ENCODE peak calls at places on chromosomes 16 and 17, in nine cellular contexts. One of them, this sample, is unnamed.
A peak's percentile ranks its signal among the peaks of the same experiment; 100 is the strongest.

GRCh38 chr16:56354016-56354415 is 71.3 kb downstream of the AMFR start:
- DNase-seq in fibroblast of the aortic adventitia: no peak
- DNase-seq in fibroblast of lung: no peak
- DNase-seq in iPS-NIHi11: no peak
- DNase-seq in substantia nigra: no peak
- DNase-seq in stimulated activated CD8-positive, alpha-beta memory T cell treated with anti-CD3 and anti-CD28 coated beads, Interleukin-4, amount 100 ng/mL, for 24 hours: no peak
- DNase-seq in hepatic stellate cell: no peak
- DNase-seq in MM.1S: no peak
- DNase-seq in left lung: no peak
- DNase-seq in this sample: no peak

GRCh38 chr17:80347536-80347935 is 67.4 kb upstream of the ENDOV start:
- DNase-seq in hepatic stellate cell: no peak
- DNase-seq in fibroblast of the aortic adventitia: no peak
- DNase-seq in left lung: no peak
- DNase-seq in substantia nigra: no peak
- DNase-seq in iPS-NIHi11: no peak
- DNase-seq in MM.1S: no peak
- DNase-seq in stimulated activated CD8-positive, alpha-beta memory T cell treated with anti-CD3 and anti-CD28 coated beads, Interleukin-4, amount 100 ng/mL, for 24 hours: no peak
- DNase-seq in fibroblast of lung: no peak
- DNase-seq in this sample: no peak

GRCh38 chr17:59508999-59509398 is 56.4 kb upstream of the DHX40 start:
- DNase-seq in hepatic stellate cell: no peak
- DNase-seq in fibroblast of the aortic adventitia: no peak
- DNase-seq in left lung: no peak
- DNase-seq in substantia nigra: no peak
- DNase-seq in iPS-NIHi11: no peak
- DNase-seq in stimulated activated CD8-positive, alpha-beta memory T cell treated with anti-CD3 and anti-CD28 coated beads, Interleukin-4, amount 100 ng/mL, for 24 hours: no peak
- DNase-seq in fibroblast of lung: no peak
- DNase-seq in MM.1S: no peak
- DNase-seq in this sample: peak; percentile 81

GRCh38 chr17:60952747-60953146 is 275.1 kb downstream of the BCAS3 start:
- DNase-seq in MM.1S: no peak
- DNase-seq in substantia nigra: no peak
- DNase-seq in left lung: no peak
- DNase-seq in stimulated activated CD8-positive, alpha-beta memory T cell treated with anti-CD3 and anti-CD28 coated beads, Interleukin-4, amount 100 ng/mL, for 24 hours: no peak
- DNase-seq in fibroblast of lung: no peak
- DNase-seq in iPS-NIHi11: no peak
- DNase-seq in hepatic stellate cell: no peak
- DNase-seq in fibroblast of the aortic adventitia: no peak
- DNase-seq in this sample: no peak

GRCh38 chr16:83956336-83957289 is 3.6 kb downstream of the OSGIN1 start:
- DNase-seq in hepatic stellate cell: peak; percentile 82
- DNase-seq in stimulated activated CD8-positive, alpha-beta memory T cell treated with anti-CD3 and anti-CD28 coated beads, Interleukin-4, amount 100 ng/mL, for 24 hours: peak; percentile 67
- DNase-seq in fibroblast of lung: peak; percentile 57
- DNase-seq in iPS-NIHi11: peak; percentile 88
- DNase-seq in left lung: peak; percentile 95
- DNase-seq in substantia nigra: peak; percentile 72
- DNase-seq in MM.1S: peak; percentile 54
- DNase-seq in fibroblast of the aortic adventitia: peak; percentile 70
- DNase-seq in this sample: peak; percentile 97

GRCh38 chr17:17154556-17154955 is 51.6 kb downstream of the PLD6 start:
- DNase-seq in fibroblast of the aortic adventitia: no peak
- DNase-seq in substantia nigra: no peak
- DNase-seq in fibroblast of lung: no peak
- DNase-seq in stimulated activated CD8-positive, alpha-beta memory T cell treated with anti-CD3 and anti-CD28 coated beads, Interleukin-4, amount 100 ng/mL, for 24 hours: no peak
- DNase-seq in iPS-NIHi11: no peak
- DNase-seq in hepatic stellate cell: no peak
- DNase-seq in left lung: peak; percentile 26
- DNase-seq in MM.1S: no peak
- DNase-seq in this sample: no peak

GRCh38 chr17:15398736-15399331 is 57.4 kb upstream of the TEKT3 start:
- DNase-seq in fibroblast of lung: peak; percentile 69
- DNase-seq in hepatic stellate cell: peak; percentile 68
- DNase-seq in MM.1S: no peak
- DNase-seq in iPS-NIHi11: no peak
- DNase-seq in left lung: no peak
- DNase-seq in stimulated activated CD8-positive, alpha-beta memory T cell treated with anti-CD3 and anti-CD28 coated beads, Interleukin-4, amount 100 ng/mL, for 24 hours: no peak
- DNase-seq in substantia nigra: peak; percentile 63
- DNase-seq in fibroblast of the aortic adventitia: peak; percentile 22
- DNase-seq in this sample: peak; percentile 36

GRCh38 chr17:64343833-64344637 is 46.6 kb downstream of the PECAM1 start:
- DNase-seq in MM.1S: peak; percentile 38
- DNase-seq in hepatic stellate cell: peak; percentile 37
- DNase-seq in fibroblast of lung: peak; percentile 93
- DNase-seq in substantia nigra: no peak
- DNase-seq in stimulated activated CD8-positive, alpha-beta memory T cell treated with anti-CD3 and anti-CD28 coated beads, Interleukin-4, amount 100 ng/mL, for 24 hours: no peak
- DNase-seq in fibroblast of the aortic adventitia: peak; percentile 76
- DNase-seq in left lung: peak; percentile 88
- DNase-seq in iPS-NIHi11: peak; percentile 42
- DNase-seq in this sample: peak; percentile 63

GRCh38 chr16:82748026-82748425 is 121.3 kb downstream of the CDH13 start:
- DNase-seq in fibroblast of lung: peak; percentile 88
- DNase-seq in iPS-NIHi11: no peak
- DNase-seq in hepatic stellate cell: peak; percentile 50
- DNase-seq in left lung: no peak
- DNase-seq in substantia nigra: no peak
- DNase-seq in MM.1S: no peak
- DNase-seq in stimulated activated CD8-positive, alpha-beta memory T cell treated with anti-CD3 and anti-CD28 coated beads, Interleukin-4, amount 100 ng/mL, for 24 hours: no peak
- DNase-seq in fibroblast of the aortic adventitia: peak; percentile 92
- DNase-seq in this sample: no peak

GRCh38 chr16:57536306-57537193 is at the start of gene CCDC102A:
- DNase-seq in fibroblast of the aortic adventitia: no peak
- DNase-seq in stimulated activated CD8-positive, alpha-beta memory T cell treated with anti-CD3 and anti-CD28 coated beads, Interleukin-4, amount 100 ng/mL, for 24 hours: no peak
- DNase-seq in substantia nigra: no peak
- DNase-seq in hepatic stellate cell: peak; percentile 60
- DNase-seq in fibroblast of lung: peak; percentile 54
- DNase-seq in left lung: no peak
- DNase-seq in iPS-NIHi11: peak; percentile 75
- DNase-seq in MM.1S: peak; percentile 20
- DNase-seq in this sample: peak; percentile 79

GRCh38 chr17:81200695-81201580 is 21.8 kb downstream of the CEP131 start:
- DNase-seq in fibroblast of lung: peak; percentile 61
- DNase-seq in stimulated activated CD8-positive, alpha-beta memory T cell treated with anti-CD3 and anti-CD28 coated beads, Interleukin-4, amount 100 ng/mL, for 24 hours: no peak
- DNase-seq in fibroblast of the aortic adventitia: peak; percentile 85
- DNase-seq in iPS-NIHi11: peak; percentile 79
- DNase-seq in MM.1S: peak; percentile 31
- DNase-seq in left lung: no peak
- DNase-seq in substantia nigra: peak; percentile 71
- DNase-seq in hepatic stellate cell: peak; percentile 87
- DNase-seq in this sample: peak; percentile 81

GRCh38 chr17:41800601-41801373 is 11.0 kb downstream of the P3H4 start:
- DNase-seq in MM.1S: peak; percentile 82
- DNase-seq in fibroblast of lung: peak; percentile 79
- DNase-seq in hepatic stellate cell: no peak
- DNase-seq in fibroblast of the aortic adventitia: peak; percentile 59
- DNase-seq in iPS-NIHi11: peak; percentile 77
- DNase-seq in left lung: peak; percentile 85
- DNase-seq in stimulated activated CD8-positive, alpha-beta memory T cell treated with anti-CD3 and anti-CD28 coated beads, Interleukin-4, amount 100 ng/mL, for 24 hours: no peak
- DNase-seq in substantia nigra: no peak
- DNase-seq in this sample: peak; percentile 98

GRCh38 chr16:457732-458400 is 32.4 kb downstream of the RAB11FIP3 start:
- DNase-seq in hepatic stellate cell: no peak
- DNase-seq in substantia nigra: peak; percentile 71
- DNase-seq in fibroblast of the aortic adventitia: no peak
- DNase-seq in iPS-NIHi11: no peak
- DNase-seq in fibroblast of lung: no peak
- DNase-seq in stimulated activated CD8-positive, alpha-beta memory T cell treated with anti-CD3 and anti-CD28 coated beads, Interleukin-4, amount 100 ng/mL, for 24 hours: no peak
- DNase-seq in MM.1S: no peak
- DNase-seq in left lung: no peak
- DNase-seq in this sample: peak; percentile 69

GRCh38 chr16:73262931-73263330 is 215.0 kb upstream of the ZFHX3 start:
- DNase-seq in substantia nigra: no peak
- DNase-seq in fibroblast of the aortic adventitia: no peak
- DNase-seq in fibroblast of lung: no peak
- DNase-seq in iPS-NIHi11: no peak
- DNase-seq in stimulated activated CD8-positive, alpha-beta memory T cell treated with anti-CD3 and anti-CD28 coated beads, Interleukin-4, amount 100 ng/mL, for 24 hours: no peak
- DNase-seq in MM.1S: no peak
- DNase-seq in hepatic stellate cell: no peak
- DNase-seq in left lung: no peak
- DNase-seq in this sample: no peak

GRCh38 chr17:45382226-45382625 is 50.4 kb downstream of the ARHGAP27 start:
- DNase-seq in fibroblast of lung: peak; percentile 11
- DNase-seq in iPS-NIHi11: no peak
- DNase-seq in substantia nigra: no peak
- DNase-seq in left lung: no peak
- DNase-seq in stimulated activated CD8-positive, alpha-beta memory T cell treated with anti-CD3 and anti-CD28 coated beads, Interleukin-4, amount 100 ng/mL, for 24 hours: no peak
- DNase-seq in fibroblast of the aortic adventitia: peak; percentile 47
- DNase-seq in hepatic stellate cell: no peak
- DNase-seq in MM.1S: no peak
- DNase-seq in this sample: no peak

GRCh38 chr17:7263071-7263800 is 958 bp upstream of the CLDN7 start:
- DNase-seq in substantia nigra: no peak
- DNase-seq in iPS-NIHi11: peak; percentile 80
- DNase-seq in MM.1S: no peak
- DNase-seq in hepatic stellate cell: no peak
- DNase-seq in fibroblast of the aortic adventitia: no peak
- DNase-seq in left lung: no peak
- DNase-seq in stimulated activated CD8-positive, alpha-beta memory T cell treated with anti-CD3 and anti-CD28 coated beads, Interleukin-4, amount 100 ng/mL, for 24 hours: no peak
- DNase-seq in fibroblast of lung: no peak
- DNase-seq in this sample: peak; percentile 98

GRCh38 chr17:40358323-40359038 is 6.1 kb downstream of the GJD3 start:
- DNase-seq in fibroblast of the aortic adventitia: peak; percentile 89
- DNase-seq in fibroblast of lung: peak; percentile 67
- DNase-seq in iPS-NIHi11: peak; percentile 92
- DNase-seq in left lung: peak; percentile 97
- DNase-seq in substantia nigra: peak; percentile 84
- DNase-seq in stimulated activated CD8-positive, alpha-beta memory T cell treated with anti-CD3 and anti-CD28 coated beads, Interleukin-4, amount 100 ng/mL, for 24 hours: peak; percentile 84
- DNase-seq in hepatic stellate cell: peak; percentile 96
- DNase-seq in MM.1S: peak; percentile 80
- DNase-seq in this sample: peak; percentile 98

GRCh38 chr16:57892041-57892440 is 78.9 kb downstream of the CNGB1 start:
- DNase-seq in fibroblast of lung: peak; percentile 100
- DNase-seq in fibroblast of the aortic adventitia: peak; percentile 74
- DNase-seq in substantia nigra: no peak
- DNase-seq in iPS-NIHi11: no peak
- DNase-seq in MM.1S: no peak
- DNase-seq in hepatic stellate cell: no peak
- DNase-seq in left lung: no peak
- DNase-seq in stimulated activated CD8-positive, alpha-beta memory T cell treated with anti-CD3 and anti-CD28 coated beads, Interleukin-4, amount 100 ng/mL, for 24 hours: no peak
- DNase-seq in this sample: no peak

GRCh38 chr16:5006348-5007193 is 27.2 kb downstream of the NAGPA start:
- DNase-seq in fibroblast of the aortic adventitia: no peak
- DNase-seq in left lung: peak; percentile 55
- DNase-seq in stimulated activated CD8-positive, alpha-beta memory T cell treated with anti-CD3 and anti-CD28 coated beads, Interleukin-4, amount 100 ng/mL, for 24 hours: no peak
- DNase-seq in iPS-NIHi11: no peak
- DNase-seq in fibroblast of lung: no peak
- DNase-seq in hepatic stellate cell: no peak
- DNase-seq in MM.1S: no peak
- DNase-seq in substantia nigra: no peak
- DNase-seq in this sample: no peak

GRCh38 chr17:59496178-59496577 is 69.2 kb upstream of the DHX40 start:
- DNase-seq in left lung: no peak
- DNase-seq in substantia nigra: no peak
- DNase-seq in MM.1S: no peak
- DNase-seq in stimulated activated CD8-positive, alpha-beta memory T cell treated with anti-CD3 and anti-CD28 coated beads, Interleukin-4, amount 100 ng/mL, for 24 hours: no peak
- DNase-seq in fibroblast of the aortic adventitia: no peak
- DNase-seq in iPS-NIHi11: no peak
- DNase-seq in fibroblast of lung: no peak
- DNase-seq in hepatic stellate cell: no peak
- DNase-seq in this sample: no peak

GRCh38 chr16:30605148-30605547 is 5.0 kb downstream of the ZNF689 start:
- DNase-seq in iPS-NIHi11: no peak
- DNase-seq in MM.1S: no peak
- DNase-seq in stimulated activated CD8-positive, alpha-beta memory T cell treated with anti-CD3 and anti-CD28 coated beads, Interleukin-4, amount 100 ng/mL, for 24 hours: no peak
- DNase-seq in fibroblast of the aortic adventitia: no peak
- DNase-seq in substantia nigra: no peak
- DNase-seq in hepatic stellate cell: no peak
- DNase-seq in left lung: peak; percentile 86
- DNase-seq in fibroblast of lung: no peak
- DNase-seq in this sample: no peak

GRCh38 chr17:78808106-78808635 is 26.1 kb upstream of the CYTH1 start:
- DNase-seq in MM.1S: no peak
- DNase-seq in substantia nigra: no peak
- DNase-seq in fibroblast of the aortic adventitia: peak; percentile 50
- DNase-seq in fibroblast of lung: no peak
- DNase-seq in hepatic stellate cell: no peak
- DNase-seq in stimulated activated CD8-positive, alpha-beta memory T cell treated with anti-CD3 and anti-CD28 coated beads, Interleukin-4, amount 100 ng/mL, for 24 hours: no peak
- DNase-seq in iPS-NIHi11: no peak
- DNase-seq in left lung: no peak
- DNase-seq in this sample: no peak

GRCh38 chr17:27079660-27080059 is 214.3 kb upstream of the WSB1 start:
- DNase-seq in fibroblast of lung: no peak
- DNase-seq in fibroblast of the aortic adventitia: no peak
- DNase-seq in hepatic stellate cell: no peak
- DNase-seq in MM.1S: no peak
- DNase-seq in iPS-NIHi11: no peak
- DNase-seq in substantia nigra: no peak
- DNase-seq in stimulated activated CD8-positive, alpha-beta memory T cell treated with anti-CD3 and anti-CD28 coated beads, Interleukin-4, amount 100 ng/mL, for 24 hours: no peak
- DNase-seq in left lung: no peak
- DNase-seq in this sample: no peak

GRCh38 chr17:82023447-82024241 is 539 bp downstream of the LRRC45 start:
- DNase-seq in MM.1S: peak; percentile 35
- DNase-seq in iPS-NIHi11: peak; percentile 45
- DNase-seq in fibroblast of the aortic adventitia: no peak
- DNase-seq in hepatic stellate cell: peak; percentile 58
- DNase-seq in stimulated activated CD8-positive, alpha-beta memory T cell treated with anti-CD3 and anti-CD28 coated beads, Interleukin-4, amount 100 ng/mL, for 24 hours: no peak
- DNase-seq in fibroblast of lung: peak; percentile 16
- DNase-seq in left lung: no peak
- DNase-seq in substantia nigra: no peak
- DNase-seq in this sample: peak; percentile 80

GRCh38 chr17:17237026-17237799 is at the start of gene FLCN:
- DNase-seq in fibroblast of the aortic adventitia: peak; percentile 94
- DNase-seq in fibroblast of lung: peak; percentile 85
- DNase-seq in iPS-NIHi11: peak; percentile 87
- DNase-seq in substantia nigra: peak; percentile 89
- DNase-seq in hepatic stellate cell: peak; percentile 91
- DNase-seq in left lung: peak; percentile 98
- DNase-seq in MM.1S: peak; percentile 83
- DNase-seq in stimulated activated CD8-positive, alpha-beta memory T cell treated with anti-CD3 and anti-CD28 coated beads, Interleukin-4, amount 100 ng/mL, for 24 hours: peak; percentile 88
- DNase-seq in this sample: peak; percentile 92

GRCh38 chr17:79795795-79796569 is 895 bp downstream of the CBX8 start:
- DNase-seq in fibroblast of lung: no peak
- DNase-seq in fibroblast of the aortic adventitia: peak; percentile 19
- DNase-seq in stimulated activated CD8-positive, alpha-beta memory T cell treated with anti-CD3 and anti-CD28 coated beads, Interleukin-4, amount 100 ng/mL, for 24 hours: no peak
- DNase-seq in hepatic stellate cell: no peak
- DNase-seq in iPS-NIHi11: no peak
- DNase-seq in left lung: peak; percentile 2
- DNase-seq in substantia nigra: no peak
- DNase-seq in MM.1S: no peak
- DNase-seq in this sample: peak; percentile 66

GRCh38 chr17:40004072-40004471 is 11.2 kb upstream of the CSF3 start:
- DNase-seq in fibroblast of lung: no peak
- DNase-seq in left lung: peak; percentile 31
- DNase-seq in hepatic stellate cell: no peak
- DNase-seq in fibroblast of the aortic adventitia: no peak
- DNase-seq in iPS-NIHi11: no peak
- DNase-seq in stimulated activated CD8-positive, alpha-beta memory T cell treated with anti-CD3 and anti-CD28 coated beads, Interleukin-4, amount 100 ng/mL, for 24 hours: no peak
- DNase-seq in substantia nigra: no peak
- DNase-seq in MM.1S: no peak
- DNase-seq in this sample: no peak

GRCh38 chr16:20673882-20674683 is 23.4 kb downstream of the ACSM1 start:
- DNase-seq in stimulated activated CD8-positive, alpha-beta memory T cell treated with anti-CD3 and anti-CD28 coated beads, Interleukin-4, amount 100 ng/mL, for 24 hours: no peak
- DNase-seq in MM.1S: no peak
- DNase-seq in left lung: no peak
- DNase-seq in substantia nigra: no peak
- DNase-seq in hepatic stellate cell: no peak
- DNase-seq in iPS-NIHi11: no peak
- DNase-seq in fibroblast of lung: no peak
- DNase-seq in fibroblast of the aortic adventitia: no peak
- DNase-seq in this sample: no peak

GRCh38 chr16:74909665-74910064 is 75.3 kb downstream of the WDR59 start:
- DNase-seq in fibroblast of the aortic adventitia: no peak
- DNase-seq in substantia nigra: no peak
- DNase-seq in iPS-NIHi11: no peak
- DNase-seq in hepatic stellate cell: no peak
- DNase-seq in fibroblast of lung: no peak
- DNase-seq in MM.1S: no peak
- DNase-seq in stimulated activated CD8-positive, alpha-beta memory T cell treated with anti-CD3 and anti-CD28 coated beads, Interleukin-4, amount 100 ng/mL, for 24 hours: no peak
- DNase-seq in left lung: no peak
- DNase-seq in this sample: no peak

GRCh38 chr17:40331743-40332641 is 23.0 kb downstream of the RARA start:
- DNase-seq in fibroblast of the aortic adventitia: peak; percentile 93
- DNase-seq in MM.1S: no peak
- DNase-seq in substantia nigra: peak; percentile 79
- DNase-seq in stimulated activated CD8-positive, alpha-beta memory T cell treated with anti-CD3 and anti-CD28 coated beads, Interleukin-4, amount 100 ng/mL, for 24 hours: no peak
- DNase-seq in iPS-NIHi11: peak; percentile 56
- DNase-seq in hepatic stellate cell: peak; percentile 81
- DNase-seq in fibroblast of lung: peak; percentile 69
- DNase-seq in left lung: peak; percentile 92
- DNase-seq in this sample: no peak

GRCh38 chr16:1066584-1067172 is 5.9 kb upstream of the SSTR5 start:
- DNase-seq in MM.1S: no peak
- DNase-seq in hepatic stellate cell: no peak
- DNase-seq in fibroblast of lung: no peak
- DNase-seq in stimulated activated CD8-positive, alpha-beta memory T cell treated with anti-CD3 and anti-CD28 coated beads, Interleukin-4, amount 100 ng/mL, for 24 hours: no peak
- DNase-seq in iPS-NIHi11: no peak
- DNase-seq in substantia nigra: no peak
- DNase-seq in fibroblast of the aortic adventitia: no peak
- DNase-seq in left lung: no peak
- DNase-seq in this sample: no peak